ENCODE peak calls at places on chromosome 22, in four cellular contexts. P is adrenal gland, Z is psoas muscle, Y is GM23338. Q is an unnamed sample.
A peak's percentile ranks its signal among the peaks of the same experiment; 100 is the strongest.

GRCh38 chr22:49549851-49550430 is 277.7 kb downstream of the BRD1 start:
- DNase-seq in P (no peak), Z (no peak), Y (no peak), Q (peak; percentile 59)

GRCh38 chr22:19105867-19106802 is 16.1 kb downstream of the DGCR2 start:
- DNase-seq in P (no peak), Z (no peak), Y (peak; percentile 51), Q (no peak)

GRCh38 chr22:24536089-24536488 is 18.8 kb downstream of the GUCD1 start:
- DNase-seq in P (no peak), Z (no peak), Y (no peak), Q (no peak)

GRCh38 chr22:43225609-43226008 is 38.7 kb upstream of the TTLL12 start:
- DNase-seq in P (no peak), Z (no peak), Y (no peak), Q (no peak)

GRCh38 chr22:49077036-49077393 is 750.7 kb downstream of the BRD1 start:
- DNase-seq in P (no peak), Z (peak; percentile 19), Y (no peak), Q (no peak)

GRCh38 chr22:41933411-41934177 is 7.0 kb upstream of the TNFRSF13C start:
- DNase-seq in P (no peak), Z (no peak), Y (no peak), Q (peak; percentile 78)

GRCh38 chr22:27809700-27810365 is 8.3 kb upstream of the MN1 start:
- DNase-seq in P (no peak), Z (no peak), Y (no peak), Q (no peak)

GRCh38 chr22:42937164-42937854 is 77.6 kb downstream of the PACSIN2 start:
- DNase-seq in P (peak; percentile 76), Z (no peak), Y (no peak), Q (peak; percentile 88)

GRCh38 chr22:40635940-40636379 is 559 bp downstream of the MRTFA start:
- DNase-seq in P (peak; percentile 39), Z (peak; percentile 57), Y (peak; percentile 50), Q (no peak)

GRCh38 chr22:40196628-40197027 is 18.9 kb downstream of the TNRC6B start:
- DNase-seq in P (peak; percentile 57), Z (no peak), Y (no peak), Q (no peak)

GRCh38 chr22:28034760-28035401 is 115.8 kb upstream of the PITPNB start:
- DNase-seq in P (peak; percentile 91), Z (peak; percentile 95), Y (no peak), Q (peak; percentile 72)

GRCh38 chr22:26585104-26585790 is 4.7 kb downstream of the TPST2 start:
- DNase-seq in P (peak; percentile 89), Z (peak; percentile 89), Y (no peak), Q (peak; percentile 66)

GRCh38 chr22:20456064-20456721 is 18.6 kb upstream of the SCARF2 start:
- DNase-seq in P (peak; percentile 81), Z (peak; percentile 85), Y (peak; percentile 96), Q (peak; percentile 92)

GRCh38 chr22:22997988-22998387 is 72.3 kb upstream of the GNAZ start:
- DNase-seq in P (no peak), Z (no peak), Y (no peak), Q (no peak)

GRCh38 chr22:41367039-41367679 is 14.6 kb upstream of the TEF start:
- DNase-seq in P (peak; percentile 97), Z (peak; percentile 99), Y (peak; percentile 58), Q (peak; percentile 92)

GRCh38 chr22:20087319-20088262 is 7.5 kb downstream of the DGCR8 start:
- DNase-seq in P (no peak), Z (no peak), Y (no peak), Q (peak; percentile 54)

GRCh38 chr22:41480397-41480735 is 11.4 kb downstream of the ACO2 start:
- DNase-seq in P (no peak), Z (no peak), Y (no peak), Q (no peak)

GRCh38 chr22:50185384-50186087 is at the start of gene TRABD:
- DNase-seq in P (peak; percentile 88), Z (peak; percentile 95), Y (peak; percentile 92), Q (peak; percentile 96)

GRCh38 chr22:43449205-43449830 is 37.5 kb downstream of the MPPED1 start:
- DNase-seq in P (no peak), Z (no peak), Y (peak; percentile 53), Q (peak; percentile 28)

GRCh38 chr22:34319346-34319745 is 399.1 kb upstream of the LARGE1 start:
- DNase-seq in P (no peak), Z (no peak), Y (no peak), Q (no peak)

GRCh38 chr22:37636186-37636948 is 3.1 kb upstream of the SH3BP1 start:
- DNase-seq in P (no peak), Z (no peak), Y (peak; percentile 47), Q (peak; percentile 85)

GRCh38 chr22:37639070-37639760 is at the start of gene SH3BP1:
- DNase-seq in P (no peak), Z (peak; percentile 72), Y (peak; percentile 87), Q (peak; percentile 94)

GRCh38 chr22:37635157-37635556 is 4.3 kb upstream of the SH3BP1 start:
- DNase-seq in P (no peak), Z (no peak), Y (no peak), Q (peak; percentile 73)

GRCh38 chr22:37638351-37639069 is 959 bp upstream of the SH3BP1 start:
- DNase-seq in P (no peak), Z (no peak), Y (no peak), Q (peak; percentile 81)

GRCh38 chr22:37636949-37637273 is 2.6 kb upstream of the SH3BP1 start:
- DNase-seq in P (no peak), Z (no peak), Y (no peak), Q (no peak)
- H3K27ac ChIP-seq in P (peak overlapping the region; percentile 78), Z (no peak overlapping the region), Y (no peak overlapping the region), Q (peak overlapping the region; percentile 36)

GRCh38 chr22:30433773-30434172 is 8.2 kb downstream of the MTFP1 start:
- DNase-seq in P (no peak), Z (no peak), Y (no peak), Q (no peak)

GRCh38 chr22:30434775-30435315 is 9.3 kb downstream of the MTFP1 start:
- DNase-seq in P (no peak), Z (no peak), Y (no peak), Q (no peak)

GRCh38 chr22:30433227-30433626 is 7.7 kb downstream of the MTFP1 start:
- DNase-seq in P (no peak), Z (no peak), Y (no peak), Q (no peak)

GRCh38 chr22:30436196-30436595 is 10.6 kb downstream of the MTFP1 start:
- DNase-seq in P (no peak), Z (no peak), Y (no peak), Q (no peak)

DNA sequence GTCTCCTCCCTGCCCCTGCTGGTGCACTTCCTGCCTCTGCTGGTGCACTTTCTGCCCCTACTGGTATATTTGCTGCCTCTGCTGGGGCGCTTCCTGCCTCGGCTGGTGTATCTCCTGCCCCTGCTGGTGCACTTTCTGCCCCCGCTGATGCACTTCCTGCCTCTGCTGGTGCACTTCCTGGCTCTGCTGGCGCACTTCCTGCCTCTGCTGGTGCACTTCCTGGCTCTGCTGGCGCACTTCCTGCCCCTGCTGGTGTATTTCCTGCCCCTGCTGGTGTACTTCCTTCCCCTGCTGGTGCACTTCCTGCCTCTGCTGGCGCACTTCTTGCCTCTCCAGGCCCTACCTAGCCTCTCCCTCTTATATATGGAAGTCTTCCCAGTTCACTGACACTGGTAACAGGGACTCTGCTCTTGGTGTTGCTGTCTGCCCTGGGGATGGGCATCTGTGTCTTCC is 10.1 kb downstream of the MTFP1 start:
- DNase-seq in P (no peak), Z (peak; percentile 64), Y (no peak), Q (peak; percentile 91)
- TF ChIP-seq CTCF in P (no peak), Z (no peak), Y (no peak), Q (peak; percentile 65)

GRCh38 chr22:38716827-38717226 is 11.1 kb downstream of the GTPBP1 start:
- DNase-seq in P (no peak), Z (peak; percentile 34), Y (no peak), Q (no peak)
- H3K27ac ChIP-seq in P (no peak overlapping the region), Z (no peak overlapping the region), Y (peak overlapping the region; percentile 32), Q (no peak overlapping the region)

GRCh38 chr22:37570661-37570976 is 9.3 kb downstream of the LGALS2 start:
- DNase-seq in P (no peak), Z (no peak), Y (no peak), Q (no peak)

GRCh38 chr22:37569921-37570660 is 9.8 kb downstream of the LGALS2 start:
- DNase-seq in P (peak; percentile 70), Z (no peak), Y (peak; percentile 38), Q (no peak)

GRCh38 chr22:37569009-37569920 is 9.0 kb downstream of the CDC42EP1 start:
- DNase-seq in P (no peak), Z (peak; percentile 36), Y (peak; percentile 59), Q (no peak)

GRCh38 chr22:37571992-37572373 is 7.9 kb downstream of the LGALS2 start:
- DNase-seq in P (no peak), Z (no peak), Y (no peak), Q (no peak)

GRCh38 chr22:37571258-37571991 is 8.5 kb downstream of the LGALS2 start:
- DNase-seq in P (no peak), Z (no peak), Y (peak; percentile 36), Q (no peak)
- TF ChIP-seq CTCF in P (peak; percentile 21), Z (no peak), Y (no peak), Q (no peak)

GRCh38 chr22:37163096-37163489 is 13.4 kb upstream of the IL2RB start:
- DNase-seq in P (no peak), Z (no peak), Y (no peak), Q (no peak)
- H3K27ac ChIP-seq in P (no peak overlapping the region), Z (no peak overlapping the region), Y (no peak overlapping the region), Q (peak overlapping the region; percentile 53)

GRCh38 chr22:44815099-44816070 is 63.0 kb downstream of the ARHGAP8 start:
- DNase-seq in P (no peak), Z (peak; percentile 27), Y (no peak), Q (peak; percentile 47)

GRCh38 chr22:44816141-44816540 is 63.8 kb downstream of the ARHGAP8 start:
- DNase-seq in P (no peak), Z (peak; percentile 20), Y (no peak), Q (no peak)

GRCh38 chr22:44821741-44822425 is 69.5 kb downstream of the ARHGAP8 start:
- DNase-seq in P (no peak), Z (no peak), Y (no peak), Q (peak; percentile 47)

GRCh38 chr22:44819966-44820631 is 67.7 kb downstream of the ARHGAP8 start:
- DNase-seq in P (no peak), Z (no peak), Y (peak; percentile 38), Q (peak; percentile 52)

DNA sequence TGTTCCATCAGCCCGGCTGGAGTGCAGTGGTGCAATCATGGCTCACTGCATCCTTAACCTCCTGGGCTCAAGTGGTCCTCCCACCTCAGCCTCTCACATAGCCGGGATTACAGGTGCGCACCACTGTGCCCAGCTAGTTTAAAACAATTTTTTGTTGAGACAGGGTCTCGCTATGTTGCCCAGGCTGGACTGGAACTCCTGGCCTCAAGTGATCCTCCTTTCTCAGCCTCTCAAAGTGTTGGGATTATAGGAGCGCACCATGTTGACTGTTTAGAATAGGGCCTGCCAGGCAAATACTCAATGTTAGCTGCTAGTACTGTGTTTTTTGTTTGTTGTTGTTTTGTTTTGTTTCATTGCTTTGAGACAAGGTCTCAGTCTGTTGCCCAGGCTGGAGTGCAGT is 66.4 kb downstream of the ARHGAP8 start:
- DNase-seq in P (no peak), Z (no peak), Y (no peak), Q (peak; percentile 36)
- TF ChIP-seq CTCF in P (no peak), Z (no peak), Y (no peak), Q (no peak)